ENCODE peak calls at places on chromosomes 1 and 21, in ten cellular contexts. M, G, Z, Q, R, B, F, W, L and A are unnamed samples.

GRCh38 chr1:115364044-115364775 is 26.2 kb upstream of the NGF start:
- DNase-seq in M (no peak), G (no peak), Z (peak), Q (no peak), R (no peak), B (no peak), F (no peak), W (no peak), L (no peak), A (no peak)

GRCh38 chr1:237938553-237938952 is 47.8 kb upstream of the ZP4 start:
- DNase-seq in M (no peak), G (no peak), Z (no peak), Q (no peak), R (no peak), B (peak), F (peak), W (no peak), L (no peak), A (peak)

GRCh38 chr1:41482001-41482765 is 2.3 kb downstream of the EDN2 start:
- DNase-seq in M (peak), G (peak), Z (peak), Q (no peak), R (peak), B (no peak), F (no peak), W (no peak), L (peak), A (peak)

GRCh38 chr1:10398278-10398733 is 558 bp upstream of the PGD start:
- DNase-seq in M (no peak), G (no peak), Z (no peak), Q (no peak), R (no peak), B (no peak), F (no peak), W (no peak), L (no peak), A (no peak)

GRCh38 chr1:27864264-27864895 is 8.0 kb upstream of the THEMIS2 start:
- DNase-seq in M (no peak), G (peak), Z (no peak), Q (no peak), R (no peak), B (no peak), F (peak), W (peak), L (peak), A (peak)

GRCh38 chr21:36639769-36640168 is 59.1 kb upstream of the SIM2 start:
- DNase-seq in M (no peak), G (no peak), Z (no peak), Q (no peak), R (no peak), B (no peak), F (no peak), W (no peak), L (no peak), A (no peak)

GRCh38 chr1:187630653-187631380 is 802.1 kb downstream of the PLA2G4A start:
- DNase-seq in M (no peak), G (no peak), Z (no peak), Q (no peak), R (no peak), B (peak), F (no peak), W (no peak), L (peak), A (peak)

GRCh38 chr21:22044431-22044830 is 1046.2 kb downstream of the NCAM2 start:
- DNase-seq in M (no peak), G (no peak), Z (no peak), Q (no peak), R (no peak), B (no peak), F (no peak), W (no peak), L (no peak), A (no peak)

GRCh38 chr1:199954701-199955100 is 72.8 kb upstream of the NR5A2 start:
- DNase-seq in M (no peak), G (no peak), Z (no peak), Q (no peak), R (no peak), B (peak), F (no peak), W (no peak), L (no peak), A (no peak)

GRCh38 chr1:79391896-79392295 is 385.4 kb upstream of the ADGRL4 start:
- DNase-seq in M (no peak), G (peak), Z (no peak), Q (no peak), R (no peak), B (no peak), F (no peak), W (no peak), L (no peak), A (peak)

GRCh38 chr1:206836111-206836510 is 29.3 kb upstream of the IL20 start:
- DNase-seq in M (no peak), G (peak), Z (peak), Q (no peak), R (no peak), B (no peak), F (no peak), W (no peak), L (no peak), A (peak)

GRCh38 chr1:3852091-3852490 is 4.9 kb downstream of the CEP104 start:
- DNase-seq in M (no peak), G (no peak), Z (no peak), Q (no peak), R (no peak), B (no peak), F (no peak), W (no peak), L (no peak), A (no peak)

GRCh38 chr1:165943198-165943597 is 115.8 kb downstream of the UCK2 start:
- DNase-seq in M (no peak), G (peak), Z (no peak), Q (peak), R (no peak), B (peak), F (no peak), W (no peak), L (peak), A (peak)

GRCh38 chr1:220881918-220882891 is 3.0 kb downstream of the HLX start:
- DNase-seq in M (no peak), G (no peak), Z (no peak), Q (no peak), R (no peak), B (peak), F (peak), W (no peak), L (no peak), A (no peak)

GRCh38 chr1:17816511-17816910 is 61.4 kb downstream of the ACTL8 start:
- DNase-seq in M (no peak), G (no peak), Z (no peak), Q (no peak), R (no peak), B (no peak), F (no peak), W (no peak), L (no peak), A (no peak)

GRCh38 chr1:92473781-92474495 is 12.8 kb downstream of the GFI1 start:
- DNase-seq in M (no peak), G (no peak), Z (no peak), Q (no peak), R (no peak), B (no peak), F (no peak), W (no peak), L (no peak), A (no peak)

GRCh38 chr1:87478231-87478630 is 149.6 kb downstream of the LMO4 start:
- DNase-seq in M (no peak), G (peak), Z (peak), Q (no peak), R (no peak), B (peak), F (peak), W (peak), L (peak), A (peak)

GRCh38 chr1:89942825-89943658 is 51.9 kb upstream of the ZNF326 start:
- DNase-seq in M (no peak), G (peak), Z (no peak), Q (no peak), R (no peak), B (no peak), F (peak), W (no peak), L (no peak), A (peak)

GRCh38 chr1:24928631-24929090 is 1.4 kb downstream of the RUNX3 start:
- DNase-seq in M (no peak), G (no peak), Z (no peak), Q (no peak), R (no peak), B (peak), F (no peak), W (no peak), L (no peak), A (no peak)

GRCh38 chr1:158112994-158113758 is 67.5 kb upstream of the CD1D start:
- DNase-seq in M (no peak), G (peak), Z (peak), Q (no peak), R (no peak), B (peak), F (peak), W (peak), L (no peak), A (peak)

GRCh38 chr1:232457607-232458006 is 172.3 kb downstream of the SIPA1L2 start:
- DNase-seq in M (no peak), G (no peak), Z (no peak), Q (no peak), R (no peak), B (no peak), F (no peak), W (no peak), L (no peak), A (no peak)

GRCh38 chr1:205015241-205015640 is 27.8 kb upstream of the CNTN2 start:
- DNase-seq in M (no peak), G (no peak), Z (no peak), Q (no peak), R (no peak), B (no peak), F (no peak), W (no peak), L (no peak), A (no peak)

GRCh38 chr21:26489781-26490180 is 83.3 kb downstream of the CYYR1 start:
- DNase-seq in M (no peak), G (no peak), Z (no peak), Q (no peak), R (no peak), B (peak), F (no peak), W (no peak), L (no peak), A (no peak)

GRCh38 chr1:210750468-210750867 is 383.5 kb downstream of the KCNH1 start:
- DNase-seq in M (no peak), G (no peak), Z (no peak), Q (no peak), R (no peak), B (no peak), F (no peak), W (no peak), L (no peak), A (no peak)

GRCh38 chr1:174794861-174795260 is 204.9 kb upstream of the CACYBP start:
- DNase-seq in M (no peak), G (no peak), Z (no peak), Q (no peak), R (no peak), B (no peak), F (no peak), W (no peak), L (no peak), A (no peak)

GRCh38 chr1:9443913-9444445 is 95.3 kb upstream of the SLC25A33 start:
- DNase-seq in M (no peak), G (peak), Z (peak), Q (no peak), R (no peak), B (no peak), F (peak), W (no peak), L (peak), A (peak)

GRCh38 chr1:932776-933602 is 9.3 kb downstream of the SAMD11 start:
- DNase-seq in M (no peak), G (no peak), Z (no peak), Q (no peak), R (no peak), B (no peak), F (no peak), W (no peak), L (no peak), A (peak)

GRCh38 chr21:26115346-26115745 is 55.2 kb downstream of the APP start:
- DNase-seq in M (no peak), G (no peak), Z (no peak), Q (no peak), R (peak), B (no peak), F (no peak), W (no peak), L (peak), A (peak)

GRCh38 chr21:31416465-31416864 is 72.4 kb upstream of the TIAM1 start:
- DNase-seq in M (no peak), G (peak), Z (peak), Q (no peak), R (no peak), B (no peak), F (no peak), W (no peak), L (no peak), A (peak)

GRCh38 chr1:48938975-48939374 is 162.3 kb upstream of the BEND5 start:
- DNase-seq in M (no peak), G (no peak), Z (peak), Q (no peak), R (no peak), B (no peak), F (no peak), W (no peak), L (no peak), A (no peak)

GRCh38 chr1:231382426-231382825 is 39.7 kb downstream of the EGLN1 start:
- DNase-seq in M (no peak), G (no peak), Z (no peak), Q (no peak), R (no peak), B (no peak), F (no peak), W (no peak), L (no peak), A (no peak)

GRCh38 chr21:38319781-38320180 is 63.0 kb downstream of the KCNJ15 start:
- DNase-seq in M (no peak), G (peak), Z (peak), Q (no peak), R (no peak), B (no peak), F (no peak), W (no peak), L (peak), A (peak)

GRCh38 chr1:228400692-228401454 is 5.8 kb downstream of the TRIM11 start:
- DNase-seq in M (no peak), G (no peak), Z (no peak), Q (no peak), R (no peak), B (no peak), F (no peak), W (no peak), L (no peak), A (no peak)

GRCh38 chr1:154912755-154913154 is 23.8 kb downstream of the PMVK start:
- DNase-seq in M (no peak), G (no peak), Z (no peak), Q (no peak), R (peak), B (no peak), F (no peak), W (no peak), L (no peak), A (no peak)

GRCh38 chr1:14608308-14608707 is 9.8 kb downstream of the KAZN start:
- DNase-seq in M (no peak), G (no peak), Z (no peak), Q (no peak), R (no peak), B (no peak), F (no peak), W (no peak), L (no peak), A (no peak)
- TF ChIP-seq CTCF in M (no peak), G (no peak), Z (no peak), Q (peak), R (no peak), B (peak), F (no peak), W (no peak), L (peak), A (no peak)

DNA sequence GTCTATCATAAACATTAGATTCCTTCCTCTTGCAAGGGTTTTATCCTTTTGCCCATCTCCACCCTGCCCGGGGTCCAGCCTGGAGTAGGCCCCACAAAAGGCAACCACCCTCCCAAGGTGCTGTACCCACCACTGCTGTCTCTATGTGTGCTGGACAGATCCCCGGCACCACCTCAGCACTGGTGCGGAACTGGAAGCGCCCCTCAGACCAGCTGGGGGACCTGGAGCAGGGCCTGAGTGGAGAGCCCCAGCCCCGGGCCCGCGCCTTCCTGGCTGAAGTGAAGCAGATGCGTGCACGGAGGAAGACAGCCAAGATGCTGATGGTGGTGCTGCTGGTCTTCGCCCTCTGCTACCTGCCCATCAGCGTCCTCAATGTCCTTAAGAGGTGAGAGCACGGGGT is 5.9 kb downstream of the HCRTR1 start:
- DNase-seq in M (no peak), G (no peak), Z (no peak), Q (no peak), R (no peak), B (no peak), F (no peak), W (no peak), L (no peak), A (no peak)
- H3K4me3 ChIP-seq in M (no peak), G (no peak), Z (no peak), Q (no peak), R (no peak), B (no peak), F (no peak), W (no peak), L (no peak), A (no peak)

GRCh38 chr1:153647375-153647714 is 11.2 kb upstream of the SNAPIN start:
- DNase-seq in M (no peak), G (no peak), Z (no peak), Q (no peak), R (no peak), B (peak), F (no peak), W (no peak), L (no peak), A (no peak)
- TF ChIP-seq CTCF in M (no peak), G (no peak), Z (no peak), Q (no peak), R (no peak), B (peak), F (no peak), W (no peak), L (no peak), A (no peak)

DNA sequence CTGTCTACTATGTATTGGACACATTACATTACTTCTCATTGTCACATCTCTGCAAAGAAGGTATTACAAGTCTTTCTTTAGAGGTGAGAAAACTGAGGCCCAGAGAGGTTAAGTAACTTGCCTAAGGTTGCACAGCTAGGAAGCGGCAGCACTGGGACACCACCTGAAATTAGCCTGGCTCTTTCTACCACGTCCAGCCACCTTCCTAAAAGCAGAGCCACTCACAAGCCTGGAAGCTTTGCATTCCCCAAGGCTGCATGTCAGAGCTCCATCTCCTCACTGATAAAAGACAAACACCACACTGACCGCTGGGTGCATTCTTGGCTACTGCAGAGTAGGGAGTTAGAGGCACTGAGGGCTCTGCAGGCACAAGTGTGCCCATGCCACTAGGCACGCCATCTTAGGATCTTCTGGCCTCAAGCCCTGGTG is 2.4 kb downstream of the CD247 start:
- DNase-seq in M (no peak), G (no peak), Z (no peak), Q (no peak), R (no peak), B (no peak), F (no peak), W (no peak), L (no peak), A (no peak)
- H3K4me3 ChIP-seq in M (no peak), G (no peak), Z (no peak), Q (no peak), R (no peak), B (no peak), F (no peak), W (no peak), L (no peak), A (no peak)

GRCh38 chr1:26864610-26865480 is 1.9 kb downstream of the SFN start:
- DNase-seq in M (peak), G (peak), Z (peak), Q (peak), R (peak), B (peak), F (peak), W (peak), L (peak), A (peak)

GRCh38 chr1:26861889-26862371 is 1.0 kb upstream of the SFN start:
- DNase-seq in M (no peak), G (peak), Z (no peak), Q (no peak), R (no peak), B (no peak), F (no peak), W (no peak), L (peak), A (peak)

GRCh38 chr1:26861286-26861701 is 1.7 kb upstream of the SFN start:
- DNase-seq in M (no peak), G (peak), Z (peak), Q (no peak), R (no peak), B (peak), F (peak), W (no peak), L (peak), A (peak)

GRCh38 chr1:26863677-26864060 is 720 bp downstream of the SFN start:
- DNase-seq in M (no peak), G (no peak), Z (no peak), Q (no peak), R (peak), B (no peak), F (no peak), W (no peak), L (no peak), A (no peak)

DNA sequence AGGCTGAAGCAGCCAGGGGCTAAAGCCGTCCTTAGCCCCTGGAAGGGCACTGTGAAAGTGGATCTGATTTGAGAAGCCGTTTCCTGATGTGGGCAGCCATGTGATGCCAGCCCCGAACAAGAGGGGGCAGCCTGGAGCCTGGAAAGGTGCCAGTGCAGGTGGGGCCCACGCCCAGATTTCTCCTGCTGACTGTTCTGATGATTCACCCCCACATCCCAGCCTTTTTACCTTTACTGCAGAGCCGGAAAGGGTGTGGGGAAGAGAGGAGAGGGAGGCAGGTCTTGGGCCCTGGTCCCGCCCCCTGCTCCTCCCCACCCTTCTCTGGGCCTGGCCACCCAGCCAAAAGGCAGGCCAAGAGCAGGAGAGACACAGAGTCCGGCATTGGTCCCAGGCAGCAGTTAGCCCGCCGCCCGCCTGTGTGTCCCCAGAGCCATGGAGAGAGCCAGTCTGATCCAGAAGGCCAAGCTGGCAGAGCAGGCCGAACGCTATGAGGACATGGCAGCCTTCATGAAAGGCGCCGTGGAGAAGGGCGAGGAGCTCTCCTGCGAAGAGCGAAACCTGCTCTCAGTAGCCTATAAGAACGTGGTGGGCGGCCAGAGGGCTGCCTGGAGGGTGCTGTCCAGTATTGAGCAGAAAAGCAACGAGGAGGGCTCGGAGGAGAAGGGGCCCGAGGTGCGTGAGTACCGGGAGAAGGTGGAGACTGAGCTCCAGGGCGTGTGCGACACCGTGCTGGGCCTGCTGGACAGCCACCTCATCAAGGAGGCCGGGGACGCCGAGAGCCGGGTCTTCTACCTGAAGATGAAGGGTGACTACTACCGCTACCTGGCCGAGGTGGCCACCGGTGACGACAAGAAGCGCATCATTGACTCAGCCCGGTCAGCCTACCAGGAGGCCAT is at the start of gene SFN:
- DNase-seq in M (peak), G (peak), Z (no peak), Q (peak), R (no peak), B (peak), F (peak), W (no peak), L (peak), A (peak)
- TF ChIP-seq CTCF in M (no peak), G (peak), Z (peak), Q (peak), R (no peak), B (peak), F (peak), W (no peak), L (peak), A (peak)